ENCODE peak calls at places on chromosomes 4 and X, in nine cellular contexts. Z is suprapubic skin, H is NCI-H2029 treated with DMSO at 0.1 percent for 48 hours, Q is HEK293T, A is non-pigmented ciliary epithelial cell, T is GM13976, S is mesothelial cell of epicardium, B is GM03348, K is ELR. I is an unnamed sample.

GRCh38 chr4:111979921-111980320 is 165.3 kb upstream of the FAM241A start:
- DNase-seq in Z (no peak), H (no peak), Q (no peak), A (no peak), T (no peak), S (no peak), B (peak; percentile 24), K (peak; percentile 46), I (no peak)

GRCh38 chr4:168615294-168615693 is 118.4 kb downstream of the PALLD start:
- DNase-seq in Z (no peak), H (no peak), Q (no peak), A (no peak), T (no peak), S (no peak), B (peak; percentile 71), K (peak; percentile 61), I (peak; percentile 69)

GRCh38 chrX:134801267-134801666 is 143.0 kb upstream of the PLAC1 start:
- DNase-seq in Z (no peak), H (no peak), Q (no peak), A (no peak), T (no peak), S (no peak), B (no peak), K (peak; percentile 11), I (no peak)

GRCh38 chrX:129540725-129541184 is 696 bp downstream of the OCRL start:
- DNase-seq in Z (peak; percentile 65), H (no peak), Q (peak; percentile 34), A (no peak), T (peak; percentile 26), S (no peak), B (peak; percentile 15), K (peak; percentile 33), I (peak; percentile 18)

GRCh38 chr4:100590308-100590707 is 72.5 kb upstream of the EMCN start:
- DNase-seq in Z (no peak), H (no peak), Q (no peak), A (peak; percentile 3), T (no peak), S (no peak), B (no peak), K (peak; percentile 3), I (no peak)

GRCh38 chr4:150960079-150960478 is 55.0 kb downstream of the LRBA start:
- DNase-seq in Z (no peak), H (no peak), Q (peak; percentile 23), A (no peak), T (no peak), S (no peak), B (peak; percentile 53), K (peak; percentile 56), I (peak; percentile 42)

GRCh38 chr4:1209821-1210220 is 37.4 kb upstream of the SPON2 start:
- DNase-seq in Z (peak; percentile 85), H (no peak), Q (no peak), A (no peak), T (no peak), S (no peak), B (peak; percentile 89), K (no peak), I (peak; percentile 83)

GRCh38 chr4:185761352-185762235 is 50.4 kb downstream of the SORBS2 start:
- DNase-seq in Z (no peak), H (no peak), Q (no peak), A (no peak), T (no peak), S (no peak), B (no peak), K (no peak), I (peak; percentile 70)

GRCh38 chr4:106048250-106048931 is 153.1 kb downstream of the NPNT start:
- DNase-seq in Z (no peak), H (no peak), Q (no peak), A (no peak), T (no peak), S (no peak), B (no peak), K (no peak), I (no peak)

GRCh38 chr4:139633195-139633594 is 32.4 kb upstream of the MGST2 start:
- DNase-seq in Z (no peak), H (no peak), Q (no peak), A (no peak), T (no peak), S (no peak), B (no peak), K (no peak), I (no peak)

GRCh38 chr4:71553605-71554004 is 214.8 kb downstream of the SLC4A4 start:
- DNase-seq in Z (no peak), H (no peak), Q (peak; percentile 35), A (no peak), T (no peak), S (no peak), B (peak; percentile 55), K (peak; percentile 54), I (peak; percentile 53)

GRCh38 chrX:83008415-83008814 is 499.7 kb upstream of the POU3F4 start:
- DNase-seq in Z (no peak), H (no peak), Q (no peak), A (no peak), T (no peak), S (no peak), B (no peak), K (peak; percentile 2), I (peak; percentile 2)

GRCh38 chr4:100898844-100899243 is 381.0 kb upstream of the EMCN start:
- DNase-seq in Z (no peak), H (peak; percentile 14), Q (no peak), A (no peak), T (no peak), S (no peak), B (no peak), K (no peak), I (no peak)

GRCh38 chr4:159608434-159608833 is 505.6 kb downstream of the RAPGEF2 start:
- DNase-seq in Z (no peak), H (no peak), Q (no peak), A (no peak), T (no peak), S (no peak), B (no peak), K (peak; percentile 8), I (peak; percentile 44)

GRCh38 chr4:38193464-38193863 is 233.3 kb downstream of the PTTG2 start:
- DNase-seq in Z (no peak), H (no peak), Q (no peak), A (no peak), T (no peak), S (no peak), B (no peak), K (no peak), I (no peak)

GRCh38 chr4:74331944-74332343 is 23.7 kb downstream of the EPGN start:
- DNase-seq in Z (no peak), H (no peak), Q (no peak), A (no peak), T (no peak), S (no peak), B (no peak), K (no peak), I (no peak)

GRCh38 chr4:143531773-143532491 is 18.4 kb downstream of the SMARCA5 start:
- DNase-seq in Z (no peak), H (no peak), Q (no peak), A (no peak), T (no peak), S (no peak), B (no peak), K (peak; percentile 9), I (no peak)

GRCh38 chr4:128590773-128591172 is 218.7 kb upstream of the JADE1 start:
- DNase-seq in Z (no peak), H (no peak), Q (no peak), A (no peak), T (no peak), S (no peak), B (no peak), K (no peak), I (peak; percentile 80)

GRCh38 chr4:173485164-173485563 is 44.9 kb downstream of the HAND2 start:
- DNase-seq in Z (no peak), H (no peak), Q (no peak), A (no peak), T (no peak), S (no peak), B (no peak), K (no peak), I (peak; percentile 64)

GRCh38 chrX:25005382-25006185 is 10.2 kb downstream of the ARX start:
- DNase-seq in Z (no peak), H (no peak), Q (no peak), A (no peak), T (no peak), S (no peak), B (no peak), K (peak; percentile 9), I (no peak)

GRCh38 chr4:175827510-175827909 is 15.4 kb upstream of the GPM6A start:
- DNase-seq in Z (no peak), H (no peak), Q (no peak), A (no peak), T (no peak), S (no peak), B (no peak), K (no peak), I (no peak)

GRCh38 chr4:71293705-71294104 is 45.1 kb upstream of the SLC4A4 start:
- DNase-seq in Z (no peak), H (no peak), Q (no peak), A (peak; percentile 52), T (no peak), S (no peak), B (peak; percentile 61), K (peak; percentile 87), I (peak; percentile 42)

GRCh38 chrX:19846995-19847790 is 40.2 kb downstream of the SH3KBP1 start:
- DNase-seq in Z (no peak), H (no peak), Q (no peak), A (peak; percentile 40), T (no peak), S (no peak), B (peak; percentile 79), K (peak; percentile 85), I (peak; percentile 63)

GRCh38 chr4:169070895-169071218 is 60.8 kb upstream of the CBR4 start:
- DNase-seq in Z (no peak), H (peak; percentile 81), Q (no peak), A (no peak), T (no peak), S (no peak), B (no peak), K (peak; percentile 44), I (peak; percentile 4)

GRCh38 chr4:150582101-150582565 is at the start of gene MAB21L2:
- DNase-seq in Z (no peak), H (no peak), Q (no peak), A (no peak), T (no peak), S (no peak), B (no peak), K (no peak), I (no peak)